ENCODE peak calls at places on chromosomes 6 and 20, in five cellular contexts. K is neural crest cell; L is activated CD4-positive, CD25-positive, alpha-beta regulatory T cell; Y is NCI-H2081; T is T-cell. F is an unnamed sample.

GRCh38 chr20:59242714-59243626 is 57.4 kb upstream of the EDN3 start:
- DNase-seq in T (no peak), K (no peak), Y (no peak), L (no peak), F (no peak)

GRCh38 chr6:108235121-108235520 is 25.7 kb downstream of the SNX3 start:
- DNase-seq in T (no peak), Y (no peak), L (no peak), K (no peak), F (no peak)

GRCh38 chr6:157861814-157862213 is 38.8 kb downstream of the SNX9 start:
- DNase-seq in L (no peak), K (no peak), T (no peak), Y (no peak), F (no peak)

GRCh38 chr6:36598326-36598725 is 4.2 kb downstream of the SRSF3 start:
- DNase-seq in T (no peak), Y (no peak), K (no peak), L (no peak), F (no peak)

GRCh38 chr6:112701201-112701600 is 354.1 kb downstream of the RFPL4B start:
- DNase-seq in L (no peak), T (no peak), K (no peak), Y (no peak), F (no peak)

GRCh38 chr6:97097068-97098047 is 172.8 kb downstream of the KLHL32 start:
- DNase-seq in Y (no peak), L (no peak), T (no peak), K (no peak), F (no peak)

GRCh38 chr6:37539706-37540352 is 40.1 kb upstream of the CCDC167 start:
- DNase-seq in Y (no peak), T (no peak), L (no peak), K (no peak), F (no peak)

GRCh38 chr6:43575105-43575771 is 600 bp downstream of the XPO5 start:
- DNase-seq in L (no peak), K (peak), Y (no peak), T (no peak), F (no peak)

GRCh38 chr6:161128680-161129196 is 137.2 kb downstream of the MAP3K4 start:
- DNase-seq in Y (no peak), L (no peak), K (no peak), T (no peak), F (no peak)

GRCh38 chr6:112216699-112217551 is 37.4 kb downstream of the LAMA4 start:
- DNase-seq in L (no peak), K (no peak), T (no peak), Y (no peak), F (peak)

GRCh38 chr6:3159805-3160781 is 2.7 kb upstream of the TUBB2A start:
- DNase-seq in L (peak), Y (peak), T (peak), K (no peak), F (no peak)

GRCh38 chr6:378090-378957 is 13.2 kb upstream of the IRF4 start:
- DNase-seq in Y (no peak), T (no peak), L (no peak), K (no peak), F (no peak)

GRCh38 chr6:39561536-39562266 is 163.5 kb downstream of the KIF6 start:
- DNase-seq in L (no peak), Y (no peak), K (no peak), T (no peak), F (peak)

GRCh38 chr6:122733259-122733658 is 46.3 kb upstream of the FABP7 start:
- DNase-seq in T (no peak), Y (no peak), L (no peak), K (no peak), F (no peak)

GRCh38 chr6:106702451-106703110 is 73.2 kb downstream of the QRSL1 start:
- DNase-seq in T (no peak), L (no peak), Y (peak), K (no peak), F (peak)

GRCh38 chr20:50491168-50491567 is 19.0 kb upstream of the PTPN1 start:
- DNase-seq in Y (no peak), L (no peak), T (no peak), K (no peak), F (no peak)

GRCh38 chr20:58407201-58407873 is 18.3 kb downstream of the VAPB start:
- DNase-seq in T (no peak), K (no peak), L (no peak), Y (no peak), F (peak)

GRCh38 chr6:105099371-105099770 is 80.4 kb downstream of the POPDC3 start:
- DNase-seq in K (no peak), L (no peak), T (no peak), Y (no peak), F (no peak)